ENCODE peak calls at places on chromosomes 16 and 17, in five cellular contexts. T is lower lobe of right lung; P is ovary; H is CD8-positive, alpha-beta T cell; M is IMR-90. B is an unnamed sample.
A peak's percentile ranks its signal among the peaks of the same experiment; 100 is the strongest.

GRCh38 chr16:82755570-82756282 is 129.0 kb downstream of the CDH13 start:
- DNase-seq in T (no peak), P (no peak), H (no peak), M (no peak), B (no peak)

GRCh38 chr17:6526362-6527152 is 29.8 kb downstream of the PITPNM3 start:
- DNase-seq in T (no peak), P (no peak), H (no peak), M (peak; percentile 28), B (peak; percentile 26)

GRCh38 chr16:8962393-8963009 is 1.2 kb downstream of the USP7 start:
- DNase-seq in T (no peak), P (peak; percentile 50), H (peak; percentile 57), M (no peak), B (no peak)

GRCh38 chr17:37701424-37702020 is 43.3 kb downstream of the HNF1B start:
- DNase-seq in T (no peak), P (no peak), H (peak; percentile 40), M (no peak), B (no peak)

GRCh38 chr16:740764-741505 is at the start of gene CIAO3:
- DNase-seq in T (peak; percentile 93), P (peak; percentile 93), H (peak; percentile 90), M (peak; percentile 89), B (peak; percentile 89)

GRCh38 chr16:68823401-68823800 is 19.9 kb upstream of the TANGO6 start:
- DNase-seq in T (no peak), P (no peak), H (no peak), M (peak; percentile 89), B (no peak)

GRCh38 chr16:31535737-31536136 is 8.0 kb downstream of the AHSP start:
- DNase-seq in T (no peak), P (no peak), H (no peak), M (no peak), B (no peak)

GRCh38 chr16:83615131-83615530 is 192.6 kb upstream of the HSBP1 start:
- DNase-seq in T (no peak), P (no peak), H (no peak), M (no peak), B (no peak)

GRCh38 chr16:8370374-8371015 is 219.8 kb downstream of the TMEM114 start:
- DNase-seq in T (no peak), P (no peak), H (no peak), M (peak; percentile 7), B (no peak)

GRCh38 chr16:66296591-66296990 is 69.9 kb upstream of the CDH5 start:
- DNase-seq in T (no peak), P (no peak), H (no peak), M (no peak), B (peak; percentile 40)

DNA sequence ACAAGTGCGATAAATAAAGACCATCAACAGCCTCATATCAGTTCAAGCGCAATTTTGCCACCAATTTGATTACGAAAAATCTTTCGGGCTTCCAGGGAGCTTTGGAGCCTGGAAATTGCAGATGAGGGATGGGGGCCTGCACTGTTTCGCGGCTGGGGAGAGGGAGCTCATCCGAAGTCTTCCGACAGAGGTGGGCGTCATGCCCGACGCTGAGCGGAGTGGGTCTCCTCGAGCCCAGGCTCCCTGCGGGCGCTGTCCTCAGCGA is 115.9 kb upstream of the SMURF2 start:
- DNase-seq in T (no peak), P (no peak), H (no peak), M (no peak), B (no peak)
- H3K4me3 ChIP-seq in T (peak overlapping the region; percentile 66), P (peak overlapping the region; percentile 27), H (no peak overlapping the region), M (no peak overlapping the region), B (peak overlapping the region; percentile 65)

DNA sequence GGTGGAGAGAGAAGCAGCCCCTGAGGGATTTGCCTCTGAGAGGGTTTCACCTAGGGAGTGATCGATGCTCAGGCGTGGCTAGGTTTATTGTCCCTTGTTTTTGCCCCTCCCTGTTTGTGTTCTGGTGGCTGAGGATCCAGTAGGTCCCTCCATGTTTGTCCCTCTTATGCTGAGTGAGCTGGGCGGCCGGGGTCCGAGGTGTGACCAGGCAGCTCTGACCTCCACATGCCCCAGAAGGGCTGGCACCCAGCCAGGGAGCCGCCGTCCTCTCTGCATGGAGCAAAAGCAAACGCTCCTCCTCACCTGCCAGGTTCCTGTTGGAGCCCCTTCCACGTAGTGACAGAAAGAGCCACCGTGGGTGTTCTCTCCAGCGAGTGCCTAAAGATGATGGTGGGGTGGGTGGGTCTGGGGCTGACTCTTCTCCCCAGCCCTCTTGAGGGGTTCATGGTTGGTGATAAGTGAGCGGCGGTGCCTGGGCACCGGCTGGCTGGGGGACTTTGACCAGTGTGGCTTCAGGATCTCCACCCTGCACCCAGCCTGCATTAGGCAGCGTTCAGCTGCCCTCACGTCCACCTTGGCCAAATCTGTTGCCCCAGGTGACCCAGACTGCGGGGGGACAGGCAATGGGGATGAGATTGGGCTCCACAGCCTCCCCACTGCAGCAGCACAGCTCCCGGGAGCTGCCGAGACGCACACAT is 14.1 kb upstream of the NUDT16L1 start:
- DNase-seq in T (peak; percentile 75), P (peak; percentile 75), H (no peak), M (no peak), B (no peak)
- H3K4me3 ChIP-seq in T (peak overlapping the region; percentile 49), P (peak overlapping the region; percentile 31), H (no peak overlapping the region), M (no peak overlapping the region), B (peak overlapping the region; percentile 27)

GRCh38 chr17:81285179-81285878 is 9.8 kb downstream of the SLC38A10 start:
- DNase-seq in T (peak; percentile 91), P (peak; percentile 69), H (peak; percentile 56), M (peak; percentile 8), B (peak; percentile 84)
- H3K4me3 ChIP-seq in T (peak overlapping the region; percentile 51), P (peak overlapping the region; percentile 31), H (peak overlapping the region; percentile 63), M (no peak overlapping the region), B (peak overlapping the region; percentile 63)

DNA sequence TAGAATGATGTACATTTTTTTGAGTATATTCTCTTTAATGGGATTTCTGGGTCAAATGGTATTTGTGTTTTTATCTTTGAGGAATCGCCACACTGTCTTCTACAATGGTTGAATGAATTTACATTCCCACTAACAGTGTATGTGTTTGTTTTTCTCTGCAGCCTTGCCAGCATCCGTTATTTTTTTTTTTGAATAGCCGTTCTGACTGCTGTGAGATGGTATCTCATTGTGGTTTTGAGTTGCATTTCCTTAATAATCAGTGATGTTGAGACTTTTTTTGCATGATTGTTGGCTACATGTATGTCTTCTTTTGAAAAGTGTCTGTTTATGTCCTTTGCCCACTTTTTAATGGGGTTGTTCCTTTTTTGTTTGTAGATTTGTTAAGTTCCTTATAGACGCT is 172.7 kb upstream of the CDH8 start:
- DNase-seq in T (no peak), P (no peak), H (no peak), M (no peak), B (no peak)
- H3K4me3 ChIP-seq in T (no peak overlapping the region), P (no peak overlapping the region), H (no peak overlapping the region), M (no peak overlapping the region), B (no peak overlapping the region)

GRCh38 chr16:58461056-58461455 is 38.9 kb upstream of the NDRG4 start:
- DNase-seq in T (no peak), P (no peak), H (no peak), M (no peak), B (no peak)

GRCh38 chr16:58462089-58462488 is 37.9 kb upstream of the NDRG4 start:
- DNase-seq in T (no peak), P (no peak), H (no peak), M (no peak), B (no peak)

GRCh38 chr16:58461640-58462039 is 38.3 kb upstream of the NDRG4 start:
- DNase-seq in T (no peak), P (no peak), H (no peak), M (no peak), B (no peak)

GRCh38 chr16:58462997-58463891 is 36.7 kb upstream of the NDRG4 start:
- DNase-seq in T (no peak), P (no peak), H (no peak), M (no peak), B (no peak)

GRCh38 chr16:58462499-58462996 is 37.4 kb upstream of the NDRG4 start:
- DNase-seq in T (no peak), P (no peak), H (no peak), M (no peak), B (no peak)
- H3K4me3 ChIP-seq in T (no peak overlapping the region), P (no peak overlapping the region), H (no peak overlapping the region), M (no peak overlapping the region), B (no peak overlapping the region)

GRCh38 chr17:9760336-9760735 is 31.1 kb downstream of the DHRS7C start:
- DNase-seq in T (no peak), P (no peak), H (no peak), M (no peak), B (no peak)
- H3K4me3 ChIP-seq in T (no peak overlapping the region), P (no peak overlapping the region), H (no peak overlapping the region), M (no peak overlapping the region), B (no peak overlapping the region)

GRCh38 chr16:11671271-11671670 is 3.0 kb downstream of the SNN start:
- DNase-seq in T (no peak), P (no peak), H (no peak), M (no peak), B (no peak)

GRCh38 chr16:11668590-11669379 is 530 bp downstream of the SNN start:
- DNase-seq in T (no peak), P (peak; percentile 69), H (no peak), M (no peak), B (no peak)

GRCh38 chr16:11669380-11670146 is 1.3 kb downstream of the SNN start:
- DNase-seq in T (peak; percentile 77), P (peak; percentile 61), H (no peak), M (peak; percentile 16), B (no peak)

GRCh38 chr16:11671676-11672075 is 3.4 kb downstream of the SNN start:
- DNase-seq in T (no peak), P (no peak), H (no peak), M (no peak), B (no peak)

GRCh38 chr16:11670171-11671131 is 2.2 kb downstream of the SNN start:
- DNase-seq in T (no peak), P (no peak), H (no peak), M (no peak), B (no peak)
- H3K4me3 ChIP-seq in T (peak overlapping the region; percentile 86), P (peak overlapping the region; percentile 66), H (peak overlapping the region; percentile 56), M (no peak overlapping the region), B (peak overlapping the region; percentile 91)

GRCh38 chr16:88713568-88714419 is 7.5 kb downstream of the CTU2 start:
- DNase-seq in T (no peak), P (no peak), H (no peak), M (peak; percentile 41), B (no peak)
- H3K4me3 ChIP-seq in T (no peak overlapping the region), P (no peak overlapping the region), H (no peak overlapping the region), M (no peak overlapping the region), B (no peak overlapping the region)

B was measured in coronary artery.